ENCODE peak calls at places on chromosomes 3 and 15, in nine cellular contexts. M is spleen; K is T-helper 2 cell; H is COLO829; B is EL; X is cardiac muscle cell; D is neural progenitor cell; G is activated CD4-positive, alpha-beta T cell treated with anti-CD3 and anti-CD28 coated beads for 4 hours; F is AG10803. C is an unnamed sample.

GRCh38 chr3:12785096-12785495 is 11.4 kb upstream of the CAND2 start:
- DNase-seq in B (no peak), M (no peak), F (no peak), D (no peak), G (no peak), K (no peak), X (no peak), H (no peak), C (no peak)

GRCh38 chr15:88489321-88489720 is 21.8 kb downstream of the MRPS11 start:
- DNase-seq in H (no peak), B (no peak), F (no peak), K (no peak), X (no peak), D (no peak), M (no peak), G (no peak), C (no peak)

GRCh38 chr3:169686874-169687273 is 23.4 kb upstream of the MECOM start:
- DNase-seq in X (no peak), H (no peak), M (no peak), G (no peak), D (no peak), F (no peak), B (no peak), K (no peak), C (no peak)

GRCh38 chr3:44056446-44057240 is 185.0 kb upstream of the TOPAZ1 start:
- DNase-seq in B (no peak), K (no peak), G (no peak), M (no peak), D (no peak), F (no peak), X (no peak), H (no peak), C (no peak)

GRCh38 chr15:74954515-74954914 is 2.1 kb downstream of the RPP25 start:
- DNase-seq in D (peak), K (no peak), M (peak), G (no peak), H (no peak), X (peak), F (no peak), B (peak), C (no peak)

GRCh38 chr15:47985568-47985967 is 135.2 kb upstream of the SLC24A5 start:
- DNase-seq in H (no peak), G (no peak), B (no peak), D (no peak), K (no peak), F (no peak), X (no peak), M (no peak), C (no peak)

GRCh38 chr15:40313531-40314398 is 6.0 kb upstream of the PLCB2 start:
- DNase-seq in F (peak), G (no peak), K (no peak), X (peak), B (peak), M (peak), D (no peak), H (no peak), C (no peak)

GRCh38 chr3:85760342-85760741 is 801.6 kb downstream of the CADM2 start:
- DNase-seq in F (no peak), D (no peak), B (no peak), X (no peak), K (no peak), G (no peak), H (no peak), M (no peak), C (no peak)

GRCh38 chr3:10962481-10963036 is 30.0 kb upstream of the SLC6A1 start:
- DNase-seq in M (no peak), H (no peak), X (no peak), K (no peak), D (no peak), G (no peak), F (no peak), B (no peak), C (no peak)

GRCh38 chr15:61853195-61853594 is 207.1 kb downstream of the VPS13C start:
- DNase-seq in F (no peak), D (no peak), X (no peak), B (no peak), M (no peak), H (no peak), K (no peak), G (no peak), C (no peak)

GRCh38 chr3:97692406-97692805 is 72.2 kb upstream of the ARL6 start:
- DNase-seq in M (no peak), X (no peak), B (no peak), G (no peak), D (no peak), F (no peak), H (no peak), K (no peak), C (no peak)

GRCh38 chr3:127209155-127209839 is 16.4 kb downstream of the PRR23E start:
- DNase-seq in D (no peak), G (no peak), H (no peak), M (peak), F (no peak), X (no peak), K (no peak), B (no peak), C (no peak)

C was measured in activated naive CD4-positive, alpha-beta T cell treated with Interleukin-2 at 50 U/mL for 16 hours.